ENCODE peak calls at places on chromosomes 5 and 9, in four cellular contexts. J is caudate nucleus, P is RWPE1, T is uterus. A is an unnamed sample.

GRCh38 chr9:7130421-7130820 is 372.6 kb downstream of the KDM4C start:
- DNase-seq in T (no peak), J (no peak), P (no peak), A (no peak)

GRCh38 chr5:154403234-154403633 is 42.6 kb upstream of the SAP30L start:
- DNase-seq in J (no peak), P (no peak), T (no peak), A (no peak)

GRCh38 chr9:108322326-108323098 is 533.3 kb downstream of the ACTL7B start:
- DNase-seq in P (no peak), J (no peak), T (no peak), A (no peak)

GRCh38 chr5:112885001-112885400 is 23.9 kb downstream of the SRP19 start:
- DNase-seq in J (no peak), P (no peak), T (no peak), A (peak; percentile 28)

GRCh38 chr9:72526901-72527800 is 5.7 kb downstream of the TMC1 start:
- DNase-seq in J (peak; percentile 12), T (peak; percentile 79), P (peak; percentile 83), A (peak; percentile 61)

GRCh38 chr9:137365056-137365455 is 57.9 kb downstream of the EXD3 start:
- DNase-seq in P (no peak), T (no peak), J (no peak), A (no peak)

GRCh38 chr9:121699271-121700164 is 48.1 kb downstream of the DAB2IP start:
- DNase-seq in T (peak; percentile 63), P (no peak), J (no peak), A (peak; percentile 78)

GRCh38 chr9:7169717-7170348 is 412.1 kb downstream of the KDM4C start:
- DNase-seq in P (no peak), J (no peak), T (no peak), A (no peak)

GRCh38 chr9:89448821-89449220 is 49.1 kb downstream of the SEMA4D start:
- DNase-seq in T (no peak), P (no peak), J (peak; percentile 81), A (no peak)

GRCh38 chr9:27491164-27491563 is 32.9 kb upstream of the IFNK start:
- DNase-seq in J (no peak), P (no peak), T (no peak), A (no peak)

GRCh38 chr5:176438959-176439757 is 9.0 kb upstream of the FAF2 start:
- DNase-seq in T (no peak), J (no peak), P (no peak), A (no peak)

GRCh38 chr5:96807099-96807654 is 568 bp downstream of the ERAP1 start:
- DNase-seq in T (peak; percentile 78), J (peak; percentile 82), P (peak; percentile 84), A (peak; percentile 88)

GRCh38 chr5:142246263-142246662 is 78.6 kb downstream of the SPRY4 start:
- DNase-seq in J (no peak), P (peak; percentile 86), T (peak; percentile 26), A (no peak)

GRCh38 chr5:123545506-123545905 is 33.5 kb downstream of the CSNK1G3 start:
- DNase-seq in J (no peak), P (peak; percentile 6), T (no peak), A (no peak)

GRCh38 chr5:439181-439580 is 3.8 kb upstream of the EXOC3 start:
- DNase-seq in P (no peak), T (no peak), J (no peak), A (peak; percentile 8)

GRCh38 chr9:112764837-112765236 is 14.3 kb downstream of the SNX30 start:
- DNase-seq in T (no peak), P (no peak), J (no peak), A (no peak)

A was measured in heart right ventricle.